ENCODE peak calls at places on chromosomes 13 and 19, in seven cellular contexts. One of them, this sample, is unnamed.

GRCh38 chr13:113751491-113751890 is 7.5 kb upstream of the TMEM255B start:
- DNase-seq in mesenchymal stem cell: no peak
- DNase-seq in mesendoderm: no peak
- DNase-seq in H9: no peak
- DNase-seq in H1: no peak
- DNase-seq in IMR-90: no peak
- DNase-seq in neuronal stem cell: no peak
- DNase-seq in this sample: no peak

GRCh38 chr13:41117859-41118258 is 14.7 kb downstream of the KBTBD6 start:
- DNase-seq in neuronal stem cell: no peak
- DNase-seq in IMR-90: no peak
- DNase-seq in mesenchymal stem cell: no peak
- DNase-seq in mesendoderm: no peak
- DNase-seq in H1: no peak
- DNase-seq in H9: no peak
- DNase-seq in this sample: no peak

GRCh38 chr19:43934055-43934984 is 762 bp downstream of the ZNF45 start:
- DNase-seq in H9: no peak
- DNase-seq in neuronal stem cell: no peak
- DNase-seq in mesenchymal stem cell: peak
- DNase-seq in H1: no peak
- DNase-seq in IMR-90: peak
- DNase-seq in mesendoderm: peak
- DNase-seq in this sample: no peak

GRCh38 chr13:98775844-98776598 is 23.5 kb upstream of the SLC15A1 start:
- DNase-seq in IMR-90: peak
- DNase-seq in mesendoderm: peak
- DNase-seq in mesenchymal stem cell: peak
- DNase-seq in neuronal stem cell: no peak
- DNase-seq in H9: no peak
- DNase-seq in H1: no peak
- DNase-seq in this sample: peak

GRCh38 chr19:1062387-1063029 is 4.5 kb upstream of the ARHGAP45 start:
- DNase-seq in neuronal stem cell: no peak
- DNase-seq in mesenchymal stem cell: no peak
- DNase-seq in mesendoderm: no peak
- DNase-seq in IMR-90: no peak
- DNase-seq in H1: no peak
- DNase-seq in H9: peak
- DNase-seq in this sample: no peak

GRCh38 chr19:38596057-38596981 is 21.4 kb downstream of the MAP4K1 start:
- DNase-seq in neuronal stem cell: peak
- DNase-seq in mesendoderm: peak
- DNase-seq in H9: peak
- DNase-seq in mesenchymal stem cell: peak
- DNase-seq in H1: peak
- DNase-seq in IMR-90: no peak
- DNase-seq in this sample: peak

GRCh38 chr13:41590643-41591042 is 133.3 kb downstream of the RGCC start:
- DNase-seq in mesenchymal stem cell: no peak
- DNase-seq in H1: no peak
- DNase-seq in mesendoderm: no peak
- DNase-seq in neuronal stem cell: no peak
- DNase-seq in H9: no peak
- DNase-seq in IMR-90: no peak
- DNase-seq in this sample: no peak

GRCh38 chr13:99498304-99499161 is 2.7 kb upstream of the TM9SF2 start:
- DNase-seq in mesenchymal stem cell: peak
- DNase-seq in IMR-90: peak
- DNase-seq in mesendoderm: peak
- DNase-seq in H1: peak
- DNase-seq in neuronal stem cell: peak
- DNase-seq in H9: peak
- DNase-seq in this sample: peak

GRCh38 chr19:18995804-18996241 is 37.5 kb downstream of the SUGP2 start:
- DNase-seq in mesendoderm: peak
- DNase-seq in H1: peak
- DNase-seq in IMR-90: peak
- DNase-seq in mesenchymal stem cell: peak
- DNase-seq in neuronal stem cell: peak
- DNase-seq in H9: peak
- DNase-seq in this sample: peak

GRCh38 chr13:98937911-98938381 is 39.9 kb downstream of the DOCK9 start:
- DNase-seq in IMR-90: peak
- DNase-seq in H1: peak
- DNase-seq in H9: peak
- DNase-seq in neuronal stem cell: no peak
- DNase-seq in mesenchymal stem cell: no peak
- DNase-seq in mesendoderm: peak
- DNase-seq in this sample: no peak

DNA sequence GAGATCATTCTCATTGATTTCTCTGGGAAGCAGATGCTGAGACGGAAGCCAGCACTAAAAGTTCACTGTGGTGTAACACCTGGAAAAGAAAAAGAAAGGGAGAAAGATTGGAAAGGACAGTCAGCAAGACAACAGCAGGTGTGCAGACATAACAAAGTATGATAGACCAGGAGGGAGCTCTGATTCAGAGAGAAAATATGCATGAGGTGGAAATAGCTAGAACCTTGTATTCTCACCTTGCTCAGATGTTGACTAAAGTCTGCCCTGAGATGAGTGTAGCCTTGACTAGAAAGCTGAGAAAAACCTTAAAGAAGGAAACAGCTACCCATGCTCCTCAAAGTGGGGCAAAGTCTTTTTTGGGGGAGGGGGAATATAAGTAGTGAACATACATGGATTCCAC is 1711.8 kb downstream of the EFNB2 start:
- DNase-seq in IMR-90: no peak
- DNase-seq in mesendoderm: no peak
- DNase-seq in neuronal stem cell: no peak
- DNase-seq in H1: no peak
- DNase-seq in mesenchymal stem cell: no peak
- DNase-seq in H9: no peak
- DNase-seq in this sample: no peak
- H3K4ac ChIP-seq in IMR-90: no peak
- H3K4ac ChIP-seq in mesendoderm: no peak
- H3K4ac ChIP-seq in neuronal stem cell: no peak
- H3K4ac ChIP-seq in H1: no peak
- H3K4ac ChIP-seq in mesenchymal stem cell: no peak
- H3K4ac ChIP-seq in H9: no peak
- H3K4ac ChIP-seq in this sample: no peak

DNA sequence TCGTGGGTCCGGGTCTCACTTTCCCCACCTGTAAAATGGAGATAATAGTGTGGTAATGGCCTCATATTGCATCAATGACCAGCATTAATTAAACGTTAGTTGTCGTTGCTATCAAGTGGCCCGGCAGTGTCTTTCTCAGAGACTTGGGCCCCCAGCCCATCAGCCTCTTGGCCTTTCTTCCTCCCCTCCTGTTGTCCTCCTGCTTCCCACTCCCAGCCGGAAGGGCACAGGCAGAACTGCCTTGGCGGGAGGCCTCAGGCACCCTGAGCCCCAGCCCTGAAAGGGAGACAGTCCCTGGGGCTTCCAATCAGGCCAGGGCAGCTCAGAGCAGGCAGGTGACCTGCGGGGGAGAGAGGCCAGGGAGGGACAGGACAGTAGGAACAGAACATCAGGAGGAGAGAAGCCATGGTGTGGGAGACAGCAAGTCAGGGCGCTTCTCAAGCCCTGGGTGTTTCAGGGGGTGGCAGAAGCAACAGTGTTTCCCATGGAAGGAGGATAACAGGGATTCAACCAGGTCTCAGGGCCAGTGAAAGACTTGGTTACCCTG is 4.6 kb downstream of the MARK4 start:
- DNase-seq in neuronal stem cell: no peak
- DNase-seq in H9: no peak
- DNase-seq in mesenchymal stem cell: no peak
- DNase-seq in mesendoderm: no peak
- DNase-seq in H1: no peak
- DNase-seq in IMR-90: no peak
- DNase-seq in this sample: no peak
- H3K4ac ChIP-seq in neuronal stem cell: no peak
- H3K4ac ChIP-seq in H9: no peak
- H3K4ac ChIP-seq in mesenchymal stem cell: no peak
- H3K4ac ChIP-seq in mesendoderm: no peak
- H3K4ac ChIP-seq in H1: no peak
- H3K4ac ChIP-seq in IMR-90: no peak
- H3K4ac ChIP-seq in this sample: no peak

GRCh38 chr19:14434157-14434501 is 1.0 kb downstream of the PKN1 start:
- DNase-seq in H1: no peak
- DNase-seq in IMR-90: no peak
- DNase-seq in mesendoderm: no peak
- DNase-seq in H9: no peak
- DNase-seq in neuronal stem cell: no peak
- DNase-seq in mesenchymal stem cell: no peak
- DNase-seq in this sample: no peak
- H3K4ac ChIP-seq in H1: no peak
- H3K4ac ChIP-seq in IMR-90: peak
- H3K4ac ChIP-seq in mesendoderm: no peak
- H3K4ac ChIP-seq in H9: no peak
- H3K4ac ChIP-seq in neuronal stem cell: peak
- H3K4ac ChIP-seq in mesenchymal stem cell: peak
- H3K4ac ChIP-seq in this sample: no peak

DNA sequence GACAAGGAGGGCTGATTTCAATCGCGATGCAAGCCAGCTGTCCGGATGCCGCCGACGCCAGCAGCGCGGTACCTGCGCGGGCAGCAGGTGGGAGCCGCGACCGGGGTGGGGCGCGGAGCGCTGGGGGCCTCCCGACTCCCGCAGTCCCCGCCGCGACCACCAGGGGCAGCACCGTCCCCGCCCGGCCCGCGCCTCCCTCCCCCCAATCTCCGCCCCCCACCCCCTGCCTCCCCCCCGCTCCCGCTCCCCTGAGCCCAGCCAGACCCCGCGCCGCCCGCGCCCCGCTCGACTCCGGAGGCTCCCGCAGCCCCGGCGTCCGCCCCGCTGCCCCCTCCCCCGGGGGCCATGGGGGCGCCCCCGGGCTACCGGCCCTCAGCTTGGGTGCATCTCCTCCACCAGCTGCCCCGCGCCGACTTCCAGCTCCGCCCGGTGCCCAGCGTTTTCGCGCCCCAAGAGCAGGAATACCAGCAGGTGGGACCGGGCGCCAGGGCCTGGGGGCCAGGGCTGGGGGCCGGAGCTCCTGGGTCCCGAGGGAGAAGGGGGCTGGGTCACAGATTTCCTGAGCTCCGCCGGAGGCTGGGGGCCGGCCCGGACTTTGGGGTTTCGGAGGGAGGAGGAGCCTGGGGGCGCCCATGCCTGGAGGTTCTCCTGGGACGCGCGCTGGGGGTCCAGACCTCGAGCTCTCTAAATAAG is at the start of gene TTYH1:
- DNase-seq in H9: peak
- DNase-seq in H1: no peak
- DNase-seq in IMR-90: no peak
- DNase-seq in mesendoderm: no peak
- DNase-seq in mesenchymal stem cell: no peak
- DNase-seq in neuronal stem cell: no peak
- DNase-seq in this sample: no peak
- H3K4ac ChIP-seq in H9: no peak
- H3K4ac ChIP-seq in H1: no peak
- H3K4ac ChIP-seq in IMR-90: no peak
- H3K4ac ChIP-seq in mesendoderm: no peak
- H3K4ac ChIP-seq in mesenchymal stem cell: no peak
- H3K4ac ChIP-seq in neuronal stem cell: no peak
- H3K4ac ChIP-seq in this sample: no peak

GRCh38 chr13:24128962-24129361 is 31.6 kb upstream of the SPATA13 start:
- DNase-seq in mesendoderm: no peak
- DNase-seq in mesenchymal stem cell: no peak
- DNase-seq in H9: no peak
- DNase-seq in neuronal stem cell: no peak
- DNase-seq in IMR-90: no peak
- DNase-seq in H1: no peak
- DNase-seq in this sample: no peak

GRCh38 chr13:24124789-24125476 is 35.6 kb upstream of the SPATA13 start:
- DNase-seq in H9: no peak
- DNase-seq in neuronal stem cell: no peak
- DNase-seq in H1: no peak
- DNase-seq in IMR-90: peak
- DNase-seq in mesenchymal stem cell: no peak
- DNase-seq in mesendoderm: no peak
- DNase-seq in this sample: no peak

GRCh38 chr13:24128112-24128511 is 32.4 kb upstream of the SPATA13 start:
- DNase-seq in mesendoderm: no peak
- DNase-seq in neuronal stem cell: no peak
- DNase-seq in H9: no peak
- DNase-seq in IMR-90: no peak
- DNase-seq in H1: no peak
- DNase-seq in mesenchymal stem cell: no peak
- DNase-seq in this sample: no peak

GRCh38 chr13:24130134-24130792 is 30.3 kb upstream of the SPATA13 start:
- DNase-seq in mesenchymal stem cell: peak
- DNase-seq in neuronal stem cell: no peak
- DNase-seq in IMR-90: peak
- DNase-seq in H9: no peak
- DNase-seq in H1: no peak
- DNase-seq in mesendoderm: no peak
- DNase-seq in this sample: no peak

GRCh38 chr13:24127116-24127631 is 33.3 kb upstream of the SPATA13 start:
- DNase-seq in H1: no peak
- DNase-seq in H9: no peak
- DNase-seq in mesendoderm: no peak
- DNase-seq in mesenchymal stem cell: peak
- DNase-seq in IMR-90: peak
- DNase-seq in neuronal stem cell: no peak
- DNase-seq in this sample: no peak
- H3K4ac ChIP-seq in H1: no peak
- H3K4ac ChIP-seq in H9: no peak
- H3K4ac ChIP-seq in mesendoderm: no peak
- H3K4ac ChIP-seq in mesenchymal stem cell: no peak
- H3K4ac ChIP-seq in IMR-90: no peak
- H3K4ac ChIP-seq in neuronal stem cell: no peak
- H3K4ac ChIP-seq in this sample: no peak

DNA sequence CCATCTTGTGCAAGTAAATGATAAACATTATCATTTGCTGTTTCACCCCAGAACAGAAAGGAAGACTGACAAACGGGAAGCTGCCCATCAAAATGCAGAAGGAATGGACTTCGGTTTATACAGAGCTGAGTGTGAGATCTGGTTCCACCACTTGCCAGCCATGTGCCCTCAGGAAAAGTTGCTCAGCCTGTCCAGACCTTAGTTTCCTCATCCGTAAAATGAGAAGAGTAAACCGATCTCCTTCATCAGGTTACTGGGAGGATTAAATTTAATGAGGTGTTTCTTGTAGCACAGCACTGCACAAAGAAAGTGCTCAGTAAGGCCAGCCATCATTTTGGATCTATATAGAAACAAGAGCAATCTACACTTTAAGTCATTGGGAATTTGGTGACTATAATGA is 36.7 kb upstream of the SERP2 start:
- DNase-seq in IMR-90: no peak
- DNase-seq in H9: no peak
- DNase-seq in mesendoderm: no peak
- DNase-seq in H1: no peak
- DNase-seq in mesenchymal stem cell: no peak
- DNase-seq in neuronal stem cell: no peak
- DNase-seq in this sample: peak
- H3K4ac ChIP-seq in IMR-90: no peak
- H3K4ac ChIP-seq in H9: no peak
- H3K4ac ChIP-seq in mesendoderm: no peak
- H3K4ac ChIP-seq in H1: no peak
- H3K4ac ChIP-seq in mesenchymal stem cell: no peak
- H3K4ac ChIP-seq in neuronal stem cell: no peak
- H3K4ac ChIP-seq in this sample: no peak

This sample was measured in trophoblast cell.